ENCODE peak calls at places on chromosomes 11 and 22, in four cellular contexts. One of them, this sample, is unnamed.

GRCh38 chr11:9752091-9752490 is 88.2 kb downstream of the SWAP70 start:
- DNase-seq in H1: no peak
- DNase-seq in HepG2: peak; percentile 21
- DNase-seq in GM12878: no peak
- DNase-seq in this sample: peak; percentile 43

GRCh38 chr11:75325713-75326438 is 25.6 kb downstream of the ARRB1 start:
- DNase-seq in GM12878: no peak
- DNase-seq in HepG2: no peak
- DNase-seq in H1: no peak
- DNase-seq in this sample: no peak

GRCh38 chr11:115264278-115264677 is 239.9 kb downstream of the CADM1 start:
- DNase-seq in H1: no peak
- DNase-seq in HepG2: no peak
- DNase-seq in GM12878: no peak
- DNase-seq in this sample: no peak

GRCh38 chr11:106608677-106609076 is 409.6 kb downstream of the GUCY1A2 start:
- DNase-seq in HepG2: no peak
- DNase-seq in H1: no peak
- DNase-seq in GM12878: no peak
- DNase-seq in this sample: no peak

GRCh38 chr22:21942407-21942895 is 10.2 kb downstream of the PPM1F start:
- DNase-seq in HepG2: no peak
- DNase-seq in H1: no peak
- DNase-seq in GM12878: no peak
- DNase-seq in this sample: no peak

GRCh38 chr22:20155330-20156041 is 4.6 kb upstream of the CCDC188 start:
- DNase-seq in H1: no peak
- DNase-seq in HepG2: peak; percentile 19
- DNase-seq in GM12878: no peak
- DNase-seq in this sample: peak; percentile 96

GRCh38 chr11:1573847-1574255 is 1.8 kb upstream of the DUSP8 start:
- DNase-seq in HepG2: no peak
- DNase-seq in GM12878: no peak
- DNase-seq in H1: no peak
- DNase-seq in this sample: peak; percentile 62

GRCh38 chr22:29330291-29330690 is 14.8 kb upstream of the RASL10A start:
- DNase-seq in GM12878: no peak
- DNase-seq in H1: no peak
- DNase-seq in HepG2: no peak
- DNase-seq in this sample: no peak

GRCh38 chr22:18116634-18117033 is 6.0 kb downstream of the TUBA8 start:
- DNase-seq in HepG2: no peak
- DNase-seq in H1: no peak
- DNase-seq in GM12878: no peak
- DNase-seq in this sample: no peak

GRCh38 chr11:66020618-66021357 is 5.5 kb downstream of the CATSPER1 start:
- DNase-seq in H1: no peak
- DNase-seq in HepG2: no peak
- DNase-seq in GM12878: no peak
- DNase-seq in this sample: no peak

GRCh38 chr11:119369035-119369925 is 12.2 kb downstream of the USP2 start:
- DNase-seq in GM12878: no peak
- DNase-seq in HepG2: peak; percentile 50
- DNase-seq in H1: no peak
- DNase-seq in this sample: peak; percentile 77

GRCh38 chr22:24525416-24526037 is 29.4 kb downstream of the GUCD1 start:
- DNase-seq in H1: peak; percentile 51
- DNase-seq in GM12878: peak; percentile 62
- DNase-seq in HepG2: peak; percentile 92
- DNase-seq in this sample: peak; percentile 77

GRCh38 chr11:70712471-70712870 is 314.1 kb downstream of the CTTN start:
- DNase-seq in HepG2: no peak
- DNase-seq in GM12878: no peak
- DNase-seq in H1: no peak
- DNase-seq in this sample: no peak

GRCh38 chr22:26395926-26396325 is 33.1 kb upstream of the ASPHD2 start:
- DNase-seq in H1: no peak
- DNase-seq in HepG2: no peak
- DNase-seq in GM12878: no peak
- DNase-seq in this sample: no peak

GRCh38 chr11:67320691-67321090 is 17.4 kb downstream of the SSH3 start:
- DNase-seq in H1: no peak
- DNase-seq in GM12878: no peak
- DNase-seq in HepG2: no peak
- DNase-seq in this sample: no peak

GRCh38 chr11:130415719-130416536 is 12.5 kb downstream of the ADAMTS8 start:
- DNase-seq in HepG2: no peak
- DNase-seq in GM12878: no peak
- DNase-seq in H1: no peak
- DNase-seq in this sample: no peak

GRCh38 chr11:107442715-107443215 is 14.9 kb downstream of the CWF19L2 start:
- DNase-seq in H1: no peak
- DNase-seq in HepG2: no peak
- DNase-seq in GM12878: no peak
- DNase-seq in this sample: no peak

GRCh38 chr11:126993599-126993998 is 7.0 kb downstream of the KIRREL3 start:
- DNase-seq in H1: no peak
- DNase-seq in GM12878: no peak
- DNase-seq in HepG2: no peak
- DNase-seq in this sample: no peak

GRCh38 chr22:29625090-29625825 is 21.8 kb downstream of the NF2 start:
- DNase-seq in GM12878: no peak
- DNase-seq in HepG2: peak; percentile 62
- DNase-seq in H1: no peak
- DNase-seq in this sample: peak; percentile 49

GRCh38 chr11:57596266-57596885 is 1.1 kb upstream of the SERPING1 start:
- DNase-seq in GM12878: no peak
- DNase-seq in HepG2: no peak
- DNase-seq in H1: no peak
- DNase-seq in this sample: no peak

GRCh38 chr22:43343262-43343988 is at the start of gene SCUBE1:
- DNase-seq in HepG2: no peak
- DNase-seq in H1: no peak
- DNase-seq in GM12878: no peak
- DNase-seq in this sample: peak; percentile 95

GRCh38 chr11:69126286-69126685 is 29.4 kb upstream of the SMIM38 start:
- DNase-seq in HepG2: no peak
- DNase-seq in H1: no peak
- DNase-seq in GM12878: no peak
- DNase-seq in this sample: peak; percentile 42

GRCh38 chr22:17133137-17133536 is 12.0 kb upstream of the TMEM121B start:
- DNase-seq in H1: no peak
- DNase-seq in GM12878: no peak
- DNase-seq in HepG2: no peak
- DNase-seq in this sample: no peak

GRCh38 chr11:44275241-44275640 is 34.7 kb downstream of the ALX4 start:
- DNase-seq in H1: no peak
- DNase-seq in GM12878: no peak
- DNase-seq in HepG2: no peak
- DNase-seq in this sample: no peak

GRCh38 chr22:45233827-45234226 is 6.9 kb downstream of the KIAA0930 start:
- DNase-seq in HepG2: no peak
- DNase-seq in H1: no peak
- DNase-seq in GM12878: no peak
- DNase-seq in this sample: no peak

GRCh38 chr11:44943118-44943517 is 7.6 kb downstream of the TP53I11 start:
- DNase-seq in GM12878: no peak
- DNase-seq in HepG2: no peak
- DNase-seq in H1: no peak
- DNase-seq in this sample: no peak

GRCh38 chr11:77244277-77245014 is 57.0 kb downstream of the GDPD4 start:
- DNase-seq in H1: no peak
- DNase-seq in HepG2: peak; percentile 16
- DNase-seq in GM12878: no peak
- DNase-seq in this sample: no peak

GRCh38 chr11:19648321-19648720 is 64.3 kb upstream of the NAV2 start:
- DNase-seq in GM12878: no peak
- DNase-seq in H1: no peak
- DNase-seq in HepG2: no peak
- DNase-seq in this sample: no peak

GRCh38 chr11:112662554-112662953 is 298.7 kb upstream of the NCAM1 start:
- DNase-seq in HepG2: no peak
- DNase-seq in H1: no peak
- DNase-seq in GM12878: no peak
- DNase-seq in this sample: peak; percentile 34

GRCh38 chr11:110168404-110168803 is 75.2 kb downstream of the ZC3H12C start:
- DNase-seq in H1: no peak
- DNase-seq in HepG2: no peak
- DNase-seq in GM12878: no peak
- DNase-seq in this sample: no peak

GRCh38 chr11:75280770-75281468 is 40.3 kb downstream of the TPBGL start:
- DNase-seq in HepG2: no peak
- DNase-seq in GM12878: no peak
- DNase-seq in H1: no peak
- DNase-seq in this sample: no peak

GRCh38 chr11:20023082-20023426 is 137.2 kb downstream of the DBX1 start:
- DNase-seq in GM12878: no peak
- DNase-seq in H1: no peak
- DNase-seq in HepG2: no peak
- DNase-seq in this sample: no peak

DNA sequence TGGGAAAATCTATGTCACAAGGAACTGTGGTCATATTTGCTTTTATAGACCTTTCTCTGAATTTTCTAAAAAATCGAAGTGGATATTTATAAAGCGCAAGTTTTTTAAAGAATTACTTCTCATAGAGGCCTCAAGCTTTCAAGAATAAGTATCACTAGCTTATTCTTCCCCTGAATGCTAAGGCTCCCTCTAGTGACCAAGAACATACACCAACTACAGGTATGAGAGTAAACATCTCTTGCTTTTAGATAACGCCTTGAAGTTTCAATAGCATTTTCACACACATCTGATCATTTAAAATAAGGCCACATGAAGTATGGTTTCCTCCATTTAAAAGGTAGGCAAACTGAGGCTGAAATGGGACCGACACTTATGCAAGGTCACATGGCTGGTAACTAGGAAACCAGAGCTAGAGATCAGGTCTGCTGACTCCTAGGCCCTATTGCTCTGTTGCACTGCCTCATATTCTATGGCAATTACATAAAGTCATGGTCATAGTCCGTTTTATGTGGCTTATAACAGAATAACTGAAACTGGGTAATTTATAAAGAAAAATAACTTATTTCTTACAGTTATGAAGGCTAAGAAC is 66.5 kb downstream of the CCDC34 start:
- DNase-seq in HepG2: peak; percentile 44
- DNase-seq in H1: no peak
- DNase-seq in GM12878: no peak
- DNase-seq in this sample: peak; percentile 36
- TF ChIP-seq TCF12 in HepG2: no peak
- TF ChIP-seq TCF12 in H1: no peak
- TF ChIP-seq TCF12 in GM12878: no peak
- TF ChIP-seq TCF12 in this sample: no peak

GRCh38 chr11:73334244-73335203 is 26.4 kb downstream of the ARHGEF17 start:
- DNase-seq in GM12878: no peak
- DNase-seq in HepG2: peak; percentile 45
- DNase-seq in H1: no peak
- DNase-seq in this sample: peak; percentile 83
- TF ChIP-seq EP300 in GM12878: no peak
- TF ChIP-seq EP300 in HepG2: no peak
- TF ChIP-seq EP300 in H1: no peak
- TF ChIP-seq EP300 in this sample: no peak

GRCh38 chr11:118004543-118005223 is 18.5 kb downstream of the IL10RA start:
- DNase-seq in HepG2: no peak
- DNase-seq in GM12878: no peak
- DNase-seq in H1: no peak
- DNase-seq in this sample: no peak

GRCh38 chr11:118005224-118006152 is 19.3 kb downstream of the IL10RA start:
- DNase-seq in HepG2: no peak
- DNase-seq in H1: no peak
- DNase-seq in GM12878: no peak
- DNase-seq in this sample: no peak

GRCh38 chr11:118008271-118008903 is 22.2 kb downstream of the IL10RA start:
- DNase-seq in H1: no peak
- DNase-seq in HepG2: no peak
- DNase-seq in GM12878: no peak
- DNase-seq in this sample: no peak

GRCh38 chr11:118007040-118007439 is 20.8 kb downstream of the IL10RA start:
- DNase-seq in GM12878: no peak
- DNase-seq in H1: no peak
- DNase-seq in HepG2: no peak
- DNase-seq in this sample: no peak

DNA sequence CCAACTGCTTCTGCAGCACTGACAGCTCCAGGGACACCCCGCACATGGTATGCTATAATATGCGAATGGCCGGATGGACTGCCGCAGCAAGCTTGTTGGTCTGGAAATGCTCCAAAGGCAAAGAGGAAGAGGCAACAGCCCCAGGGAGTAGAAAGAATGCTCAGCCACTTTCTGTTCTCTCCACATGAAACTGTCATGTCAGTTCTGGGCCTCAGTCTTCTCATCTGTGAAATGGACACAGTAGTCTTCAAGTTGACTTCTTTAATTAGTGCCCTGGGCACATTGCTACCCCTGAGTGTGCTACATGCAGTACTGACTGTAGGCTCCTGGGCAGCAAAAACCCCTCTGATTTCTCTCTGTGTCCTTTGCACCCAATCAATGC is 19.9 kb downstream of the IL10RA start:
- DNase-seq in H1: no peak
- DNase-seq in GM12878: no peak
- DNase-seq in HepG2: no peak
- DNase-seq in this sample: no peak
- TF ChIP-seq CHD2 in H1: no peak
- TF ChIP-seq CHD2 in GM12878: no peak
- TF ChIP-seq CHD2 in HepG2: no peak
- TF ChIP-seq CHD2 in this sample: no peak

DNA sequence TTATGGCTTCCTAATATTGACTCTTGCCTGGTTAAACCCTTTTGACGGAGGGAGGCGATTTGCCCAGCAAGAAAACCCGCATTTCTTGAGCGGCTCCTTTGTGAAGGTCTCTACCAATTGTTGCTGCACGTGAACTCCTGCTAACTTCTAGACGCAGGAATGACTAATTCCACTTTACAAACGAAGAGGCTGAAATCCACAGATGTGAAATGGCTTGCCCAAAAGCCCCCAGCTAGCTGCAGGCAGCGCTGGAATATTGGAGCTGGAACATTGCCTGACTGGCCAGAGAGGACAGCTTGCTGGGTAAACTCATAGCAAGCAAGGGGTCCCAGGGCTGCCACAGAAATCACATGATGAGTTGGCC is 542 bp downstream of the GCAT start:
- DNase-seq in H1: no peak
- DNase-seq in GM12878: no peak
- DNase-seq in HepG2: no peak
- DNase-seq in this sample: no peak
- TF ChIP-seq TCF12 in H1: no peak
- TF ChIP-seq TCF12 in GM12878: no peak
- TF ChIP-seq TCF12 in HepG2: no peak
- TF ChIP-seq TCF12 in this sample: no peak

GRCh38 chr11:134376150-134376921 is 35.7 kb downstream of the B3GAT1 start:
- DNase-seq in H1: no peak
- DNase-seq in GM12878: no peak
- DNase-seq in HepG2: no peak
- DNase-seq in this sample: no peak
- TF ChIP-seq EP300 in H1: no peak
- TF ChIP-seq EP300 in GM12878: no peak
- TF ChIP-seq EP300 in HepG2: no peak
- TF ChIP-seq EP300 in this sample: no peak

This sample was measured in SK-N-SH.